ENCODE peak calls at places on chromosome 1, in ten cellular contexts. V, T, H, D, J, I, N, M, B and O are unnamed samples. For H3K4me1, the result is how much of the 10 kb centered on the place peaks cover.

GRCh38 chr1:84862810-84863251 is 30.2 kb downstream of the LPAR3 start:
- DNase-seq in M (no peak), N (no peak), J (no peak), H (no peak), B (peak), V (no peak), D (no peak), T (no peak), I (no peak), O (peak)

GRCh38 chr1:16187748-16188401 is 24.6 kb downstream of the ARHGEF19 start:
- DNase-seq in H (peak), N (peak), D (no peak), M (peak), V (peak), J (peak), B (peak), T (peak), I (peak), O (peak)

GRCh38 chr1:228975238-228975929 is 240.1 kb downstream of the RHOU start:
- DNase-seq in B (no peak), J (peak), D (no peak), T (no peak), I (no peak), M (no peak), N (no peak), H (no peak), V (no peak), O (no peak)

GRCh38 chr1:223712856-223713494 is 636 bp downstream of the CAPN2 start:
- DNase-seq in J (peak), N (no peak), H (peak), D (peak), V (no peak), T (peak), B (peak), M (peak), I (peak), O (peak)

GRCh38 chr1:116226017-116226416 is 114.8 kb downstream of the MAB21L3 start:
- DNase-seq in V (no peak), T (no peak), H (no peak), D (no peak), N (no peak), I (no peak), M (no peak), J (no peak), B (no peak), O (no peak)

GRCh38 chr1:12636098-12636950 is 7.6 kb upstream of the AADACL4 start:
- DNase-seq in B (no peak), N (no peak), V (no peak), D (no peak), J (peak), T (peak), M (peak), H (peak), I (peak), O (no peak)

GRCh38 chr1:208431721-208432120 is 187.5 kb upstream of the PLXNA2 start:
- DNase-seq in N (no peak), J (no peak), T (no peak), M (no peak), I (no peak), B (no peak), V (no peak), D (no peak), H (no peak), O (no peak)

GRCh38 chr1:70358921-70359564 is 4.5 kb upstream of the ANKRD13C start:
- DNase-seq in J (no peak), V (no peak), T (no peak), B (no peak), I (no peak), D (no peak), N (no peak), H (no peak), M (no peak), O (no peak)

GRCh38 chr1:8439015-8439702 is 121.2 kb downstream of the SLC45A1 start:
- DNase-seq in V (peak), T (peak), H (peak), B (no peak), D (peak), J (peak), N (peak), M (peak), I (peak), O (no peak)

GRCh38 chr1:4682607-4683220 is 28.3 kb downstream of the AJAP1 start:
- DNase-seq in H (no peak), V (no peak), N (no peak), T (no peak), M (no peak), I (no peak), B (no peak), D (no peak), J (no peak), O (no peak)
- H3K4me1 ChIP-seq in H (under half), V (under half), N (under half), T (under half), M (under half), I (under half), B (under half), D (under half), J (under half), O (under half)

DNA sequence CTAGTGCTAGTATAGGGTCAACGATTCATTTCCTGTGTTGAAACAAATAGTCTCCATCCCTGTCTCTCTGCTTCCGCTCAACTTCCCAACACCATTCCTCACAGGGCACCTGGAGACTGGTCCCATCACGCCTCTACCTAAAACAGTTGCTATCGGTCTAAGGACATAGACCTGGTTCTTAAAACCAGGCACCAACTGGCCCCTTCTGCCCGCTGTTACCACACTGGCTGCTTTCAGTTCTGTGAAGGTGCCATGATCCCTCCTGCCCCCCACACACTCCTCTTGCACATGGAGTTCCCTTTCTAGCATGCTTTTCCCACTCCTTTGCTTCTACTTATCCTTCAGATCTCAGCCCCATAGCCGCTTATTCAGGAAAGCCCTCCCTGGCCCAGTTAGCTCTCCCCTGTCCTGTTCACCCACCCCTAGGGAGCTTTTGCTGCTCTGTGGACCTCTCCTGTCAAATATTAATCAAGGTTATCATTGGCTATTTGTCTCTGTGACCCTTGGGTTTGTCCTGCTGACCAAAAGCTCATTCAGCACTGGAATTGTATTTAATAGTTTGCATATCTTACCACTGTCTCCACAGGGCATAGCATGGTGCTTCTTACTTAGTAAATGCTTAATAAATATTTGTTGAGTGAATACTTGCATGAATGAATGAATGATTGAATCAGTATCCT is 11.9 kb upstream of the KPRP start:
- DNase-seq in T (no peak), M (no peak), B (no peak), J (no peak), D (no peak), I (no peak), H (no peak), V (no peak), N (no peak), O (no peak)
- H3K4me1 ChIP-seq in T (under half), M (under half), B (under half), J (under half), D (under half), I (under half), H (under half), V (under half), N (under half), O (under half)

DNA sequence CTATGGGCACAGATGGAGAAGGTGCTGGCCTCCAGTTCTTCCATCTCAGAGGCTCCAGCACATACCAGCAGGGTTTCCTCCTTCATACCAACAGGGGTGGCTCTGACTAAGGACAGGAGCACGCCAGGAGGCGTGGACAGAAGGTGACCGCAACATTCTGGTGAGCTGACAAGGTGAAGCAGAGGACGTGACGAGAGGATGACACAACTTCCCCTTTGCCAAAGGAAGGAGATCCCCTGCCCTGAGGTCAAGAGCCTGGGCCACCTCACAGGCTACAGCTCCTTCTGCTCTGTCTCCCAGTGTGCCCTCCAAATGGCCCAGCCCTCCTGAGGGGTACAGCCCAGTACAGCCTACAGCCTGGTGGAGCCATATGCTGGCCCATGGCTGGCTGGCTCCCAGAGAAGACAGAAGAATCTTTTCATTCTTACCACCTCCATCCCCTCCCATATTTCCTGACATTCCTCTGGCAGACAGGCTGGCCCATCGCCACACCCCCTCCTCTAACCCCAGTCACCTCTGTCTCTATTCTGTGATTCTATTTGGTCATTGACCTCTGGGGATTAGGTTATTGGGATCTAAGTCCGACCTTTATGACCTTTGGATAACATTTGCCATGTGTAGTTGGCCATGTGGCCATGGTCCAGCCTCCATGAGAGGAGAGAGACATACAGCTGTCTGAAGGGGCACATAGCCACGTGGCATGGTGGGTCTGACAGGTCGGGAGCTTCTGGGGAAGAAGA is 5.1 kb upstream of the LAMB3 start:
- DNase-seq in J (no peak), V (no peak), D (peak), H (no peak), T (no peak), N (no peak), I (no peak), B (no peak), M (no peak), O (no peak)
- H3K4me1 ChIP-seq in J (under half), V (under half), D (under half), H (under half), T (under half), N (under half), I (under half), B (under half), M (under half), O (under half)

DNA sequence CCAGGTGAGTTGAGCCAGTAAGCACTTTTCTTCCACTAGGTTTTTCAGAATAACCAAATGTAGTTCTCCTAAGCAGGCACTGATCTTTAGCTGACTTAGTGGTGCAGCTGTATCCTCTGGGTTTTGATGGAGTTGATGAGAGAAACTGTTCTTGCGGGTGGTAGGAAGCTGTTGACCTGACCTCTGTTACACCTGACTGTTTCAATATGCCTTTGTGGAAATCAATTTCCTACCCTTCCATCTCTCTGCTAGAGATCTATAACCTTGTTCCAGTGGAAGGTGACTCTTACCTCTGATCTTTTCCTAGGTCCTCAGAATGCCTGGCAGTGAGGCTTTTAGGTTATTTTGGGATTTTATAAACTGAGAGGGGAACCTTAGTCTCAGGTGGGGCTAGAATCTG is 51.6 kb upstream of the MACF1 start:
- DNase-seq in I (no peak), D (no peak), V (no peak), M (no peak), T (no peak), H (no peak), B (no peak), N (no peak), J (no peak), O (no peak)
- H3K4me1 ChIP-seq in I (half or more), D (under half), V (under half), M (under half), T (under half), H (half or more), B (under half), N (half or more), J (under half), O (under half)

GRCh38 chr1:31985430-31985829 is 28.2 kb upstream of the KHDRBS1 start:
- DNase-seq in N (no peak), H (no peak), V (no peak), T (no peak), B (no peak), J (no peak), M (no peak), D (no peak), I (no peak), O (peak)
- H3K4me1 ChIP-seq in N (under half), H (under half), V (under half), T (under half), B (half or more), J (under half), M (under half), D (under half), I (under half), O (half or more)

GRCh38 chr1:236155399-236155767 is 13.0 kb downstream of the GPR137B start:
- DNase-seq in V (no peak), H (no peak), T (peak), M (no peak), I (no peak), D (no peak), J (no peak), B (no peak), N (no peak), O (no peak)

GRCh38 chr1:236154671-236155398 is 12.5 kb downstream of the GPR137B start:
- DNase-seq in J (no peak), N (no peak), D (no peak), M (no peak), I (no peak), H (no peak), V (no peak), T (peak), B (no peak), O (no peak)

GRCh38 chr1:236151739-236152424 is 9.5 kb downstream of the GPR137B start:
- DNase-seq in B (no peak), D (no peak), J (no peak), V (no peak), N (no peak), T (peak), I (no peak), H (no peak), M (no peak), O (no peak)

GRCh38 chr1:236155841-236156503 is 13.6 kb downstream of the GPR137B start:
- DNase-seq in M (no peak), H (no peak), B (no peak), I (no peak), J (no peak), D (no peak), N (no peak), V (no peak), T (peak), O (no peak)

DNA sequence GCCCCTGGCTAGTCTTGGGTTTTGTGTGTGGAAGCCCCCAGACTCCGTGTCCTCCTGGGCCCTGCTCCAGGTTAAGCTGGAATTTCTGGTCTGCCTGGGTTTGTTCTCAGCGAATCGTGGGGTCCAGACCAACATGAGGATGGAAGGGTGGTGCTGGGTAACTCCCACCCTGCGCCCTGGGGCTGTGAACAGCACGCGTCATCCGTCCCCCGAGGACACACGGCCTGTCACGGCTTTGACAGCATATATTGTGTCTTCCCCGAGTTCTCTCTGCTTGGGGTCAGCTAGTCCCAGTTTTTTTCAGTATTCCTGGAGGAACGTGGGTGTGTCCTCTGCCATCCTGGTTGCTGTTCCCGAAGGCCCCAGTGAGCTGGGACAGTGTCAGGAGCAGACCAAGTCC is 11.8 kb downstream of the GPR137B start:
- DNase-seq in J (no peak), D (no peak), M (no peak), N (no peak), V (no peak), I (no peak), B (no peak), H (no peak), T (peak), O (no peak)
- H3K4me1 ChIP-seq in J (under half), D (under half), M (under half), N (under half), V (under half), I (under half), B (under half), H (under half), T (under half), O (under half)